ENCODE peak calls at places on chromosomes 6 and 20, in six cellular contexts. T is uterus, L is cardiac muscle cell, A is ascending aorta, P is Karpas-422, Z is GM23248. V is an unnamed sample.

GRCh38 chr6:152161501-152161900 is 354.0 kb downstream of the ESR1 start:
- DNase-seq in T (no peak), L (peak), A (no peak), P (no peak), Z (peak), V (no peak)

GRCh38 chr6:40176117-40176516 is 241.9 kb upstream of the MOCS1 start:
- DNase-seq in T (no peak), L (no peak), A (no peak), P (no peak), Z (no peak), V (no peak)

GRCh38 chr20:8156603-8157079 is 24.6 kb downstream of the PLCB1 start:
- DNase-seq in T (no peak), L (no peak), A (no peak), P (no peak), Z (peak), V (no peak)

GRCh38 chr6:122082370-122082769 is 317.1 kb upstream of the HSF2 start:
- DNase-seq in T (no peak), L (no peak), A (no peak), P (no peak), Z (no peak), V (no peak)

GRCh38 chr6:71478834-71479541 is 190.4 kb downstream of the OGFRL1 start:
- DNase-seq in T (no peak), L (peak), A (no peak), P (no peak), Z (peak), V (no peak)

GRCh38 chr20:62238569-62239277 is 402 bp downstream of the OSBPL2 start:
- DNase-seq in T (no peak), L (no peak), A (no peak), P (no peak), Z (peak), V (peak)

GRCh38 chr6:166619912-166620311 is 7.1 kb downstream of the RPS6KA2 start:
- DNase-seq in T (peak), L (peak), A (no peak), P (no peak), Z (peak), V (peak)

GRCh38 chr6:165729307-165729936 is 66.4 kb upstream of the PDE10A start:
- DNase-seq in T (no peak), L (peak), A (no peak), P (peak), Z (peak), V (no peak)

GRCh38 chr20:5400164-5400762 is 83.5 kb upstream of the PROKR2 start:
- DNase-seq in T (no peak), L (peak), A (no peak), P (peak), Z (peak), V (no peak)

GRCh38 chr6:27415898-27416297 is 27.3 kb downstream of the ZNF391 start:
- DNase-seq in T (no peak), L (no peak), A (no peak), P (no peak), Z (peak), V (no peak)

GRCh38 chr6:139439278-139439813 is 64.9 kb upstream of the CITED2 start:
- DNase-seq in T (no peak), L (no peak), A (no peak), P (no peak), Z (peak), V (no peak)

GRCh38 chr6:68468244-68468884 is 166.7 kb upstream of the ADGRB3 start:
- DNase-seq in T (no peak), L (peak), A (no peak), P (peak), Z (no peak), V (no peak)

GRCh38 chr6:166490671-166491500 is 95.6 kb downstream of the RAMACL start:
- DNase-seq in T (no peak), L (peak), A (no peak), P (no peak), Z (no peak), V (no peak)

GRCh38 chr6:144989319-144990099 is 704.4 kb downstream of the UTRN start:
- DNase-seq in T (no peak), L (no peak), A (no peak), P (no peak), Z (peak), V (no peak)

GRCh38 chr6:169589699-169590257 is 112.1 kb downstream of the WDR27 start:
- DNase-seq in T (no peak), L (no peak), A (no peak), P (peak), Z (peak), V (no peak)

GRCh38 chr20:14783766-14784165 is 446.4 kb upstream of the FLRT3 start:
- DNase-seq in T (no peak), L (no peak), A (no peak), P (no peak), Z (no peak), V (no peak)

GRCh38 chr6:131909408-131910218 is 41.6 kb downstream of the CCN2 start:
- DNase-seq in T (peak), L (peak), A (no peak), P (peak), Z (peak), V (peak)

GRCh38 chr20:10970109-10970508 is 296.3 kb upstream of the JAG1 start:
- DNase-seq in T (no peak), L (peak), A (no peak), P (no peak), Z (no peak), V (no peak)

GRCh38 chr20:47676219-47676721 is 109.0 kb downstream of the SULF2 start:
- DNase-seq in T (no peak), L (no peak), A (no peak), P (peak), Z (no peak), V (no peak)

GRCh38 chr6:167906899-167907298 is 80.2 kb downstream of the AFDN start:
- DNase-seq in T (no peak), L (peak), A (no peak), P (no peak), Z (no peak), V (peak)

GRCh38 chr6:42099340-42100028 is 42.9 kb downstream of the C6orf132 start:
- DNase-seq in T (peak), L (peak), A (no peak), P (no peak), Z (peak), V (no peak)

GRCh38 chr6:25172819-25173218 is 106.4 kb upstream of the CARMIL1 start:
- DNase-seq in T (no peak), L (peak), A (no peak), P (no peak), Z (peak), V (no peak)

GRCh38 chr20:14972256-14972655 is 634.8 kb upstream of the FLRT3 start:
- DNase-seq in T (no peak), L (no peak), A (no peak), P (no peak), Z (no peak), V (no peak)

GRCh38 chr20:14117768-14118167 is 122.5 kb downstream of the MACROD2 start:
- DNase-seq in T (no peak), L (no peak), A (no peak), P (no peak), Z (peak), V (no peak)

GRCh38 chr6:85360794-85361642 is 88.9 kb upstream of the NT5E start:
- DNase-seq in T (no peak), L (peak), A (no peak), P (no peak), Z (peak), V (no peak)

GRCh38 chr20:43235998-43236397 is 46.3 kb upstream of the PTPRT start:
- DNase-seq in T (no peak), L (no peak), A (no peak), P (no peak), Z (no peak), V (no peak)

GRCh38 chr6:34565722-34566137 is 9.6 kb upstream of the SPDEF start:
- DNase-seq in T (no peak), L (no peak), A (no peak), P (no peak), Z (no peak), V (no peak)

GRCh38 chr6:20655317-20655716 is 121.1 kb downstream of the CDKAL1 start:
- DNase-seq in T (no peak), L (no peak), A (no peak), P (peak), Z (peak), V (no peak)

GRCh38 chr6:41690541-41691330 is 44.7 kb downstream of the TFEB start:
- DNase-seq in T (no peak), L (no peak), A (no peak), P (no peak), Z (no peak), V (no peak)

GRCh38 chr20:57594092-57594911 is 25.9 kb downstream of the ZBP1 start:
- DNase-seq in T (peak), L (peak), A (no peak), P (peak), Z (peak), V (peak)

GRCh38 chr6:26660096-26660425 is 515 bp upstream of the ZNF322 start:
- DNase-seq in T (no peak), L (peak), A (no peak), P (peak), Z (peak), V (no peak)

GRCh38 chr6:63565058-63565726 is 7.1 kb upstream of the LOC128125822 start:
- DNase-seq in T (no peak), L (no peak), A (no peak), P (peak), Z (no peak), V (no peak)

GRCh38 chr20:62736407-62737071 is 27.9 kb downstream of the NTSR1 start:
- DNase-seq in T (no peak), L (no peak), A (no peak), P (peak), Z (no peak), V (peak)

GRCh38 chr6:14804444-14805210 is 441.2 kb upstream of the JARID2 start:
- DNase-seq in T (peak), L (peak), A (no peak), P (no peak), Z (peak), V (peak)

GRCh38 chr20:41363601-41364000 is 3.0 kb downstream of the EMILIN3 start:
- DNase-seq in T (no peak), L (no peak), A (no peak), P (no peak), Z (no peak), V (no peak)

GRCh38 chr20:41364236-41364855 is 2.3 kb downstream of the EMILIN3 start:
- DNase-seq in T (no peak), L (no peak), A (no peak), P (no peak), Z (no peak), V (no peak)

GRCh38 chr20:41366546-41367392 is at the start of gene EMILIN3:
- DNase-seq in T (no peak), L (no peak), A (no peak), P (no peak), Z (peak), V (peak)

GRCh38 chr20:41365785-41366545 is 653 bp downstream of the EMILIN3 start:
- DNase-seq in T (no peak), L (peak), A (no peak), P (no peak), Z (peak), V (no peak)

GRCh38 chr20:41364967-41365765 is 1.5 kb downstream of the EMILIN3 start:
- DNase-seq in T (no peak), L (no peak), A (no peak), P (no peak), Z (no peak), V (no peak)
- H3K4me3 ChIP-seq in T (no peak), L (no peak), A (no peak), P (no peak), Z (no peak), V (no peak)

GRCh38 chr6:118893882-118894424 is at the start of gene ASF1A:
- DNase-seq in T (peak), L (peak), A (peak), P (peak), Z (peak), V (peak)

GRCh38 chr6:118894425-118895240 is 681 bp downstream of the ASF1A start:
- DNase-seq in T (peak), L (peak), A (no peak), P (peak), Z (peak), V (peak)

GRCh38 chr6:118897386-118897785 is 3.4 kb downstream of the ASF1A start:
- DNase-seq in T (no peak), L (no peak), A (no peak), P (no peak), Z (no peak), V (no peak)

GRCh38 chr6:118895241-118895561 is 1.2 kb downstream of the ASF1A start:
- DNase-seq in T (no peak), L (no peak), A (no peak), P (no peak), Z (peak), V (no peak)

DNA sequence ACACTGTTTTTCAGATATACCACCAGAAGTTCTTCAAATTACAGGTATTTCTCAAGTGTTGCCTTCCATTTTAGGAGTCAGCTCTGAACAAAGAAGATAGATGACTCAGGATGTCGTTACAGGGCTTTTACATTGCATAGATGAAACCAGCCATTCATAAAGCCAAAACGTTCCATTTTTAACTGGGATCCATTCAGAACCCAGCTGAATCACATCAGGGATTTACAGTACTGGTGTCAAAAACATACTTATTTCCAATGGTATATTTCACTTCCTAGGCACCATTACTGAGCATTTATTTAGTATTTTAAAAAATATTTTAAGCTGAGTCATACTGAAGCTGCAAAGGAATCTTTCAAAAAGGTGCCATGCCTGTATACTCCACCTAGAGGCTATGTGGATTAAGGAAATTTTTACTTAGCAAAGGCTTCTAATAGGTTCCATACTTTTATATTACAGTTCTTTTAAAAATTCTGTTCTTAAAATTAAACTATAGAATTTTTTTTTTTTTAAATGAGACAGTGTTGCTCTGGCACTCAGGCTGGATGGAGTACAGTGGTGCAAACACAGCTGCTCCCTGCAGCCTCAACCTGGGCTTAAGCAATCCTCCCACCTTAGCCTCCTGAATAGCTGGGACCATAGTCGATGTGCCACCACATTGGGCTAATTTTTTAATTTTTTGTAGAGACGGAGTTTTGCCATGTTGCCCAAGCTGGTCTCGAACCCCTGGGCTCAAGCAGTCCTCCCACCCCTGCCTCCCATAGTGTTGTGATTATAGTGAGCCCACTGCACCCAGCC is 2.6 kb downstream of the ASF1A start:
- DNase-seq in T (no peak), L (peak), A (no peak), P (peak), Z (peak), V (no peak)
- H3K4me3 ChIP-seq in T (no peak), L (peak), A (no peak), P (peak), Z (peak), V (no peak)

GRCh38 chr6:30322527-30323501 is 3.9 kb upstream of the TRIM39 start:
- DNase-seq in T (no peak), L (peak), A (no peak), P (no peak), Z (peak), V (no peak)
- H3K4me3 ChIP-seq in T (no peak), L (no peak), A (no peak), P (no peak), Z (peak), V (no peak)

GRCh38 chr20:37524859-37525708 is 2.6 kb downstream of the BLCAP start:
- DNase-seq in T (no peak), L (peak), A (no peak), P (no peak), Z (peak), V (no peak)
- H3K4me3 ChIP-seq in T (no peak), L (no peak), A (no peak), P (peak), Z (peak), V (no peak)

GRCh38 chr6:142378138-142378875 is 76.5 kb downstream of the ADGRG6 start:
- DNase-seq in T (no peak), L (peak), A (no peak), P (no peak), Z (peak), V (no peak)

GRCh38 chr6:142374090-142374783 is 72.4 kb downstream of the ADGRG6 start:
- DNase-seq in T (no peak), L (no peak), A (no peak), P (no peak), Z (no peak), V (no peak)

GRCh38 chr6:142377112-142377848 is 75.5 kb downstream of the ADGRG6 start:
- DNase-seq in T (no peak), L (peak), A (no peak), P (no peak), Z (no peak), V (peak)

GRCh38 chr6:142374965-142375733 is 73.3 kb downstream of the ADGRG6 start:
- DNase-seq in T (no peak), L (peak), A (no peak), P (no peak), Z (peak), V (no peak)

GRCh38 chr6:142376115-142376514 is 74.3 kb downstream of the ADGRG6 start:
- DNase-seq in T (no peak), L (no peak), A (no peak), P (no peak), Z (no peak), V (no peak)
- H3K4me3 ChIP-seq in T (no peak), L (no peak), A (no peak), P (no peak), Z (no peak), V (no peak)

DNA sequence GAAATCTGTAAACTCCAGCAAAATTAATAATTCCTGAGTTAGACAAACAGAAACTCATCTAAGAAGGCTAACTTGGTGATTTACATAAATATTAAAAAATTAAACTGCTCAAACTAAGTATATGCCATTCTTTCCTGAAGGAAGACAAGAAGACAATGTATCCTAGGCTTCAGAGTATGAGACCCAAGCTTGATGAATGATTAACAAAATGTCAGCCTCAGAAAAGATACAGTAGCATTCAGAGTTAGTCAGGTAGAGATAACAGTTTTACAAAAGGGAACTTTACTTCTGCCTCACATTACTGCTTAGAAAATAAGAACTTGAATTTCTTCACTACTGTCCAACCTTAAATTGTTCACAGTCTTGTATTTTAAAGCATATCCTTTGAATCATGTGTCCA is 12.0 kb downstream of the CSNK2A1 start:
- DNase-seq in T (no peak), L (no peak), A (no peak), P (no peak), Z (no peak), V (no peak)
- H3K4me3 ChIP-seq in T (no peak), L (no peak), A (no peak), P (no peak), Z (no peak), V (no peak)

V was measured in right cardiac atrium.